ENCODE peak calls at places on chromosomes 7 and 10, in five cellular contexts. N is Caco-2; U is CD4-positive, CD25-positive, alpha-beta regulatory T cell; G is suprapubic skin; Y is aorta. R is an unnamed sample.

GRCh38 chr7:106812027-106812643 is 52.9 kb upstream of the PIK3CG start:
- DNase-seq in U (peak; percentile 10), G (no peak), Y (no peak), N (no peak), R (no peak)

GRCh38 chr7:91674470-91674869 is 206.0 kb downstream of the MTERF1 start:
- DNase-seq in Y (no peak), U (no peak), N (no peak), G (no peak), R (no peak)

GRCh38 chr7:124688991-124689390 is 76.6 kb downstream of the GPR37 start:
- DNase-seq in Y (no peak), G (no peak), U (no peak), N (no peak), R (no peak)

GRCh38 chr7:129569811-129570215 is 41.7 kb upstream of the NRF1 start:
- DNase-seq in N (peak; percentile 59), Y (no peak), G (no peak), U (no peak), R (no peak)

GRCh38 chr10:25725917-25726716 is 207.9 kb upstream of the MYO3A start:
- DNase-seq in N (peak; percentile 62), U (peak; percentile 42), G (no peak), Y (no peak), R (peak; percentile 51)

GRCh38 chr7:153381275-153382119 is 621.9 kb downstream of the ACTR3B start:
- DNase-seq in G (no peak), N (peak; percentile 17), U (peak; percentile 15), Y (no peak), R (peak; percentile 46)

GRCh38 chr7:16657656-16658279 is 11.8 kb downstream of the BZW2 start:
- DNase-seq in G (no peak), Y (no peak), U (no peak), N (peak; percentile 79), R (peak; percentile 42)

GRCh38 chr7:116075351-116076145 is 45.0 kb upstream of the TFEC start:
- DNase-seq in N (no peak), G (no peak), Y (peak; percentile 61), U (no peak), R (peak; percentile 5)

GRCh38 chr7:148398844-148399365 is 191.7 kb upstream of the C7orf33 start:
- DNase-seq in U (no peak), N (no peak), Y (no peak), G (no peak), R (no peak)

GRCh38 chr7:31098606-31099360 is 46.7 kb downstream of the ADCYAP1R1 start:
- DNase-seq in Y (peak; percentile 30), U (no peak), N (no peak), G (peak; percentile 14), R (no peak)

GRCh38 chr7:158705234-158705890 is 758 bp upstream of the NCAPG2 start:
- DNase-seq in G (no peak), U (peak; percentile 31), Y (no peak), N (no peak), R (no peak)

GRCh38 chr10:68598978-68599753 is 39.0 kb downstream of the TET1 start:
- DNase-seq in N (peak; percentile 24), Y (no peak), U (no peak), G (peak; percentile 64), R (peak; percentile 37)

GRCh38 chr7:31497501-31497900 is 16.4 kb upstream of the ITPRID1 start:
- DNase-seq in U (no peak), G (no peak), N (no peak), Y (no peak), R (no peak)

GRCh38 chr7:123770378-123770777 is 21.6 kb upstream of the WASL start:
- DNase-seq in Y (no peak), N (no peak), U (peak; percentile 10), G (no peak), R (no peak)

GRCh38 chr10:101079874-101080273 is 18.1 kb downstream of the KAZALD1 start:
- DNase-seq in G (no peak), U (no peak), Y (no peak), N (no peak), R (no peak)
- H3K27me3 ChIP-seq in G (peaks cover 64% of the 10 kb centered on the region), U (peaks cover 17% of the 10 kb centered on the region), Y (no peaks in the 10 kb centered on the region), N (no peaks in the 10 kb centered on the region), R (peaks cover 28% of the 10 kb centered on the region)

DNA sequence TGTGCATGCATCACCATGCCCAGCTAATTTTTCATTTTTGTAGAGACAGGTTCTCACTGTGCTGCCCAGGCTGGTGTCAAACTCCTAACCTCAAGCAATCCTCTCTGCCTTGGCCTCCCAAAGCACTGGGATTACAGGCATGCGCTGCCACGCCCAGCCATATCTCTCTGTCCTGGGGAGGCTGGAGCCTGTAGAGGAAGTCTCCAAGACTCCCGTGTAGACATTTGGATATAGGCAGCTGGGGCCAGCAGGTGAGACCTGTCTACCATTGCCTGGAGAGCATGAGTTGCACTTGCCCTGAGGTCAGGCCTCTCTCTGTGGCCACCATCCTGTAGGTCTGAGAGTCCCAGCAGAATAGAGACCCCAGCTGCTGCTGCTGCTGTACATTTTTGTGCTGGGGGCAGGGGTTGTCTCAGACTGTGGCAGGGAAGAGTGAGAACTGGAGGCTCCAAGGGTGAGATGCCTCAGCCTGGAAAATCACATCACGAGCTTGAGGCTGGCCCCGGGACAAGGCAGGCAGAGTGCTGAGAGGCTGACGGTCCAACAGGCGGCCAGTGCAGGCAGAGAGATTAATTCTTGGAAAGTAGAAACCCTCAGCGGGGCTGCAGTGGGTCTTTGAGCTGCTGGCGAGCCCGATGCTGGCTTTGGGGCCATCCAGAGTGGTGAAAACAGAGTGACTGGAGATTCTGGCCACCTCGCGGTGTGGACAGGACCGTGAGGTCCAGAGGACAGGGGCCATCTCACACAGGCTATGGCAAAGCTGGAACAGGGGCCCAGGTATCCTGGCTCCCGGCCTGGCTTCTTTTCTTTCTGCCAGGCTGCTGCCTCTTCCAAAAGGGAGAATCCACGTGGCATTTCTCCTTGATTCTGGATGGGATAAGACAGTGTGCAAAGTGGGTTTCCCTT is 60.9 kb downstream of the TMEM270 start:
- DNase-seq in Y (no peak), U (no peak), G (peak; percentile 65), N (no peak), R (no peak)
- H3K27me3 ChIP-seq in Y (no peaks in the 10 kb centered on the region), U (no peaks in the 10 kb centered on the region), G (no peaks in the 10 kb centered on the region), N (no peaks in the 10 kb centered on the region), R (no peaks in the 10 kb centered on the region)

GRCh38 chr10:91610919-91611318 is 22.0 kb downstream of the PPP1R3C start:
- DNase-seq in U (no peak), N (no peak), G (no peak), Y (no peak), R (no peak)

GRCh38 chr10:91610444-91610843 is 22.4 kb downstream of the PPP1R3C start:
- DNase-seq in G (no peak), N (no peak), U (no peak), Y (no peak), R (no peak)

GRCh38 chr10:91616124-91616523 is 16.7 kb downstream of the PPP1R3C start:
- DNase-seq in Y (no peak), U (no peak), G (no peak), N (no peak), R (no peak)

GRCh38 chr10:91614254-91614624 is 18.6 kb downstream of the PPP1R3C start:
- DNase-seq in Y (no peak), U (no peak), G (no peak), N (no peak), R (no peak)

DNA sequence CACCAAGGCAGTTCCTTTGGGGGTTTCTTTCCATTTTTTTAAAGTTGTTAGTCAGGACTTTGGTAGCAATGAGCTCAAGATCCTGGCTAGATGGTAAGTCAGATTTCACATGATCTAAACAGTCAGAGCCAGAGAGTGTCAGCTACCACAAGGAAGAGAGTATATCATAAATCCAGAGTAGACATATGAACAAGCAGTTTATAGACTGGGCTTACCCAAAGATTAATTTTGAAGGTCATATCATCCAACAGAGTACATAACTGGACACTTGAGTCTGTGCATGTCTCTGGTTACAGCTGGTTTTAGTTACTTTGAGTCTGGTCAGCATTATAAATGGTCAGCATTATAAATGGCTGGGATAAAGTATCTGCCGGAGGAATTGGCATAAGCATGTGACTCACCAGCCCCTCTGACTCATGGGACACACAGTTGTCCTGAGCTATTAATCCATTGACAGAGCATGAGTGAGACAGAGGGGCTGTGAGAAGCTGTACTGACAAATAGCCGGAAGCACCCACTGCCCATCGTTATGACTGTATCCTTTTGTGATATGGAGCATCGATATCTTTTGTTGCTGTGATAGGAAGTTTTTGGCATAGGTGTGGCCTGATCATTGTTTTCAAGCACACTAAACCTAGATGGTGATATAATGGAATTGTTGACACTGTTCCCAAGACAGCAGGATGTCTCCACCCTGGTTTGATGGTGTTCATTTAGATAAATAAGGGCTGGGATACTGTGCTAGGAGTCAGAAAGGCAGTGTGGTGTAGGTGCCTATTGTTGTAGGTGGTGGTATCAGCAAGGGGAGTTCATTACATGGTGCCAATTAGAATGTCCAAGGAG is 19.2 kb downstream of the PPP1R3C start:
- DNase-seq in N (no peak), U (no peak), Y (peak; percentile 79), G (no peak), R (peak; percentile 72)
- H3K27me3 ChIP-seq in N (no peaks in the 10 kb centered on the region), U (peaks cover 7% of the 10 kb centered on the region), Y (no peaks in the 10 kb centered on the region), G (no peaks in the 10 kb centered on the region), R (no peaks in the 10 kb centered on the region)

GRCh38 chr7:97001656-97002554 is 3.4 kb upstream of the DLX6 start:
- DNase-seq in N (no peak), Y (no peak), G (no peak), U (no peak), R (no peak)
- H3K27me3 ChIP-seq in N (no peaks in the 10 kb centered on the region), Y (no peaks in the 10 kb centered on the region), G (peaks cover 100% of the 10 kb centered on the region), U (peaks cover 42% of the 10 kb centered on the region), R (peaks cover 97% of the 10 kb centered on the region)

DNA sequence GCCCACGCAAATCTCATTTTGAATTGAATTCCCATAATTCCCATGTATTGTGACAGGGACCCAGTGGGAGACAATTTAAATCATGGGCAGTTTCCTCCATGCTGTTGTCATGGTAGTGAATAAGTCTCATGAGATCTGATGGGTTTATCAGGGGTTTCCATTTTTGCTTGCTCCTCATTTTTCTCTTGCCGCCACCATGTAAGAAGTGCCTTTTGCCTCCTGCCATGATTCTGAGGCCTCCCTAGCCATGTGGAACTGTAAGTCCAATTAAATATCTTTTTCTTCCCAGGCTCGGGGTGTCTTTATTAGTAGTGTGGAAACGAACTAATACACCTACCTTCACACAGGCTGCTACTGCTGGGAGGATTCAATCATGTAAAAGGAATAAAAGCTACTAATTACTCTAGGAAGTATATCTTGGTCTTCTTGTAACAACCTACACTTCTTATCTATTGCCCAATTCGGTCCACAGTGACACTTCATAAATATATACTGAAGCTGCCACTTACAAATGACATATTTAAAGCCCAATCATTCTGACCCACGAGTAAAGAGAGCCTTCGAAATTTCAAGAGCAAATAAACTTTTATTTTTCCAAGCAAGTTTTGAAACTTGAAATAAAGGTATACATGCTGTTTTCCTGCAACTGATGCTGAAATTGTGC is 100.3 kb upstream of the ASAH2 start:
- DNase-seq in G (no peak), U (no peak), N (no peak), Y (no peak), R (no peak)
- H3K27me3 ChIP-seq in G (no peaks in the 10 kb centered on the region), U (no peaks in the 10 kb centered on the region), N (no peaks in the 10 kb centered on the region), Y (no peaks in the 10 kb centered on the region), R (no peaks in the 10 kb centered on the region)

GRCh38 chr10:49691588-49691987 is 12.1 kb downstream of the C10orf53 start:
- DNase-seq in N (no peak), G (no peak), U (no peak), Y (no peak), R (no peak)
- H3K27me3 ChIP-seq in N (peaks cover 1% of the 10 kb centered on the region), G (peaks cover 47% of the 10 kb centered on the region), U (peaks cover 31% of the 10 kb centered on the region), Y (no peaks in the 10 kb centered on the region), R (peaks cover 7% of the 10 kb centered on the region)